ENCODE peak calls at places on chromosomes 6 and 20, in eight cellular contexts. M, L, T, P, B, E, I and A are unnamed samples.

GRCh38 chr20:17828598-17829144 is 128.9 kb downstream of the BANF2 start:
- DNase-seq in M (no peak), L (no peak), T (no peak), P (no peak), B (no peak), E (no peak), I (no peak), A (no peak)

GRCh38 chr6:28587011-28587745 is 61.5 kb downstream of the GPX5 start:
- DNase-seq in M (peak), L (peak), T (peak), P (peak), B (peak), E (no peak), I (peak), A (peak)

GRCh38 chr20:23641936-23642751 is 4.4 kb upstream of the CST3 start:
- DNase-seq in M (no peak), L (no peak), T (peak), P (no peak), B (peak), E (no peak), I (no peak), A (no peak)

GRCh38 chr6:158439255-158439654 is 120.6 kb upstream of the TMEM181 start:
- DNase-seq in M (no peak), L (no peak), T (peak), P (no peak), B (no peak), E (no peak), I (no peak), A (no peak)

GRCh38 chr20:31630187-31630790 is 7.4 kb upstream of the COX4I2 start:
- DNase-seq in M (no peak), L (no peak), T (peak), P (no peak), B (no peak), E (no peak), I (no peak), A (no peak)

GRCh38 chr6:129709451-129709908 is 497 bp downstream of the ARHGAP18 start:
- DNase-seq in M (no peak), L (no peak), T (peak), P (no peak), B (peak), E (no peak), I (no peak), A (no peak)

GRCh38 chr6:35024601-35025054 is 116.5 kb downstream of the TCP11 start:
- DNase-seq in M (peak), L (no peak), T (peak), P (peak), B (peak), E (no peak), I (no peak), A (no peak)

GRCh38 chr6:33961686-33962085 is 157.9 kb upstream of the MLN start:
- DNase-seq in M (no peak), L (no peak), T (no peak), P (no peak), B (no peak), E (no peak), I (peak), A (no peak)

GRCh38 chr6:132675002-132675401 is 16.0 kb upstream of the TAAR1 start:
- DNase-seq in M (no peak), L (no peak), T (no peak), P (no peak), B (no peak), E (no peak), I (no peak), A (no peak)

GRCh38 chr6:75167851-75168250 is 38.0 kb downstream of the COL12A1 start:
- DNase-seq in M (no peak), L (no peak), T (no peak), P (no peak), B (no peak), E (no peak), I (no peak), A (no peak)

GRCh38 chr6:170132011-170132521 is 158.8 kb downstream of the DLL1 start:
- DNase-seq in M (no peak), L (no peak), T (no peak), P (no peak), B (no peak), E (no peak), I (peak), A (no peak)

GRCh38 chr6:168376120-168376519 is 56.5 kb upstream of the DACT2 start:
- DNase-seq in M (no peak), L (no peak), T (no peak), P (no peak), B (no peak), E (no peak), I (no peak), A (no peak)

GRCh38 chr20:20452254-20452676 is 84.4 kb downstream of the INSM1 start:
- DNase-seq in M (no peak), L (peak), T (peak), P (peak), B (peak), E (no peak), I (peak), A (peak)

GRCh38 chr20:44279228-44279627 is 31.8 kb downstream of the FITM2 start:
- DNase-seq in M (peak), L (no peak), T (peak), P (no peak), B (no peak), E (no peak), I (no peak), A (no peak)

GRCh38 chr20:44051661-44052000 is 135.4 kb downstream of the JPH2 start:
- DNase-seq in M (no peak), L (no peak), T (no peak), P (no peak), B (no peak), E (peak), I (peak), A (no peak)

GRCh38 chr20:34475979-34476736 is 40.1 kb upstream of the DYNLRB1 start:
- DNase-seq in M (peak), L (peak), T (peak), P (peak), B (peak), E (no peak), I (no peak), A (no peak)

GRCh38 chr20:46801003-46801702 is 91.7 kb downstream of the SLC2A10 start:
- DNase-seq in M (no peak), L (no peak), T (no peak), P (no peak), B (no peak), E (no peak), I (peak), A (no peak)

GRCh38 chr6:79687759-79688158 is 56.6 kb downstream of the SH3BGRL2 start:
- DNase-seq in M (no peak), L (no peak), T (no peak), P (no peak), B (no peak), E (no peak), I (no peak), A (no peak)

GRCh38 chr6:113862112-113862511 is 5.0 kb downstream of the MARCKS start:
- DNase-seq in M (no peak), L (no peak), T (peak), P (no peak), B (no peak), E (no peak), I (no peak), A (no peak)

GRCh38 chr20:54340667-54341081 is 132.8 kb downstream of the PFDN4 start:
- DNase-seq in M (no peak), L (no peak), T (peak), P (no peak), B (no peak), E (no peak), I (no peak), A (no peak)

GRCh38 chr6:152136449-152136825 is 329.0 kb downstream of the ESR1 start:
- DNase-seq in M (peak), L (no peak), T (no peak), P (no peak), B (no peak), E (no peak), I (no peak), A (no peak)

GRCh38 chr6:169899481-169900145 is 148.2 kb downstream of the ERMARD start:
- DNase-seq in M (no peak), L (no peak), T (no peak), P (no peak), B (no peak), E (no peak), I (peak), A (no peak)

GRCh38 chr6:44128020-44128917 is 915 bp downstream of the TMEM63B start:
- DNase-seq in M (no peak), L (no peak), T (peak), P (peak), B (peak), E (no peak), I (peak), A (no peak)

GRCh38 chr20:23019403-23019802 is 15.7 kb upstream of the SSTR4 start:
- DNase-seq in M (peak), L (no peak), T (no peak), P (no peak), B (no peak), E (no peak), I (no peak), A (no peak)

GRCh38 chr6:132391391-132392291 is 9.6 kb downstream of the MOXD1 start:
- DNase-seq in M (no peak), L (no peak), T (peak), P (no peak), B (no peak), E (no peak), I (no peak), A (no peak)

GRCh38 chr6:80508885-80509630 is 402.6 kb downstream of the BCKDHB start:
- DNase-seq in M (no peak), L (no peak), T (peak), P (no peak), B (no peak), E (no peak), I (no peak), A (no peak)

GRCh38 chr20:32040142-32040953 is 11.7 kb upstream of the HCK start:
- DNase-seq in M (no peak), L (no peak), T (no peak), P (no peak), B (peak), E (no peak), I (peak), A (no peak)

GRCh38 chr20:60138263-60139127 is 180.3 kb downstream of the CDH26 start:
- DNase-seq in M (no peak), L (peak), T (peak), P (no peak), B (peak), E (no peak), I (peak), A (no peak)

GRCh38 chr6:129575378-129576118 is 134.4 kb downstream of the ARHGAP18 start:
- DNase-seq in M (peak), L (no peak), T (peak), P (no peak), B (peak), E (no peak), I (no peak), A (peak)

GRCh38 chr20:58048096-58048702 is 180.3 kb downstream of the ANKRD60 start:
- DNase-seq in M (peak), L (no peak), T (peak), P (peak), B (no peak), E (no peak), I (peak), A (peak)

GRCh38 chr6:43496370-43497128 is 13.6 kb downstream of the LRRC73 start:
- DNase-seq in M (peak), L (no peak), T (peak), P (no peak), B (peak), E (no peak), I (peak), A (no peak)

GRCh38 chr20:6058684-6059295 is 4.9 kb upstream of the LRRN4 start:
- DNase-seq in M (no peak), L (no peak), T (peak), P (no peak), B (no peak), E (no peak), I (peak), A (no peak)

GRCh38 chr6:46052479-46052878 is 36.8 kb upstream of the CLIC5 start:
- DNase-seq in M (no peak), L (no peak), T (peak), P (no peak), B (no peak), E (no peak), I (no peak), A (no peak)

GRCh38 chr20:40913224-40913821 is 115.3 kb upstream of the TOP1 start:
- DNase-seq in M (no peak), L (no peak), T (no peak), P (no peak), B (no peak), E (no peak), I (no peak), A (no peak)

GRCh38 chr20:48758206-48758820 is 69.5 kb downstream of the PREX1 start:
- DNase-seq in M (no peak), L (peak), T (peak), P (no peak), B (no peak), E (no peak), I (no peak), A (no peak)

GRCh38 chr6:33613146-33613793 is 7.9 kb upstream of the ITPR3 start:
- DNase-seq in M (no peak), L (no peak), T (peak), P (no peak), B (no peak), E (no peak), I (no peak), A (no peak)